ENCODE peak calls at places on chromosome 18, in eight cellular contexts. Q, Z, G, E, L, N, V and T are unnamed samples.

GRCh38 chr18:45916302-45916701 is 50.8 kb downstream of the EPG5 start:
- DNase-seq in Q (no peak), Z (no peak), G (no peak), E (no peak), L (no peak), N (no peak), V (no peak), T (no peak)

GRCh38 chr18:8052237-8052701 is 485.2 kb downstream of the PTPRM start:
- DNase-seq in Q (no peak), Z (no peak), G (no peak), E (no peak), L (no peak), N (no peak), V (no peak), T (no peak)

GRCh38 chr18:46174317-46175039 is 70.3 kb downstream of the HAUS1 start:
- DNase-seq in Q (no peak), Z (no peak), G (peak; percentile 45), E (no peak), L (peak; percentile 48), N (no peak), V (peak; percentile 58), T (no peak)

GRCh38 chr18:68791801-68792200 is 6.1 kb upstream of the CCDC102B start:
- DNase-seq in Q (no peak), Z (no peak), G (no peak), E (no peak), L (peak; percentile 37), N (peak; percentile 34), V (no peak), T (no peak)

GRCh38 chr18:78526923-78527775 is 452.5 kb upstream of the SALL3 start:
- DNase-seq in Q (no peak), Z (no peak), G (no peak), E (no peak), L (no peak), N (no peak), V (no peak), T (no peak)

GRCh38 chr18:11963991-11964484 is 17.3 kb upstream of the IMPA2 start:
- DNase-seq in Q (no peak), Z (no peak), G (no peak), E (no peak), L (no peak), N (no peak), V (peak; percentile 18), T (no peak)

GRCh38 chr18:78876868-78877267 is 102.8 kb upstream of the SALL3 start:
- DNase-seq in Q (no peak), Z (no peak), G (no peak), E (no peak), L (no peak), N (no peak), V (no peak), T (no peak)

GRCh38 chr18:11040823-11041712 is 108.3 kb downstream of the PIEZO2 start:
- DNase-seq in Q (peak; percentile 39), Z (peak; percentile 32), G (peak; percentile 5), E (no peak), L (peak; percentile 50), N (peak; percentile 60), V (peak; percentile 64), T (no peak)

GRCh38 chr18:21129586-21130216 is 18.1 kb upstream of the ROCK1 start:
- DNase-seq in Q (no peak), Z (no peak), G (no peak), E (no peak), L (no peak), N (no peak), V (peak; percentile 70), T (no peak)

GRCh38 chr18:48468151-48468550 is 59.0 kb upstream of the ZBTB7C start:
- DNase-seq in Q (no peak), Z (no peak), G (no peak), E (no peak), L (no peak), N (no peak), V (no peak), T (no peak)

GRCh38 chr18:40867452-40867851 is 1087.6 kb upstream of the PIK3C3 start:
- DNase-seq in Q (no peak), Z (no peak), G (no peak), E (no peak), L (no peak), N (no peak), V (no peak), T (no peak)

GRCh38 chr18:78168526-78168925 is 811.1 kb upstream of the SALL3 start:
- DNase-seq in Q (no peak), Z (peak; percentile 34), G (no peak), E (no peak), L (no peak), N (no peak), V (no peak), T (no peak)

GRCh38 chr18:58298251-58299134 is 254.5 kb downstream of the NEDD4L start:
- DNase-seq in Q (no peak), Z (no peak), G (no peak), E (no peak), L (no peak), N (no peak), V (no peak), T (no peak)

GRCh38 chr18:11154983-11155759 is 5.8 kb upstream of the PIEZO2 start:
- DNase-seq in Q (no peak), Z (no peak), G (no peak), E (no peak), L (no peak), N (no peak), V (peak; percentile 31), T (no peak)

GRCh38 chr18:46246101-46246500 is 141.9 kb downstream of the HAUS1 start:
- DNase-seq in Q (no peak), Z (no peak), G (no peak), E (no peak), L (no peak), N (no peak), V (no peak), T (no peak)

GRCh38 chr18:8538935-8539334 is 70.3 kb upstream of the RAB12 start:
- DNase-seq in Q (no peak), Z (no peak), G (no peak), E (no peak), L (no peak), N (no peak), V (no peak), T (no peak)

GRCh38 chr18:35582899-35583558 is 1.5 kb downstream of the GALNT1 start:
- DNase-seq in Q (no peak), Z (peak; percentile 98), G (no peak), E (peak; percentile 6), L (no peak), N (no peak), V (peak; percentile 8), T (peak; percentile 46)

GRCh38 chr18:22813648-22814328 is 119.3 kb upstream of the RBBP8 start:
- DNase-seq in Q (no peak), Z (peak; percentile 27), G (no peak), E (peak; percentile 26), L (peak; percentile 43), N (no peak), V (peak; percentile 39), T (no peak)

GRCh38 chr18:31821452-31822171 is 60.9 kb upstream of the SLC25A52 start:
- DNase-seq in Q (no peak), Z (no peak), G (no peak), E (no peak), L (no peak), N (no peak), V (no peak), T (no peak)

GRCh38 chr18:7062844-7063243 is 54.8 kb downstream of the LAMA1 start:
- DNase-seq in Q (no peak), Z (no peak), G (no peak), E (no peak), L (no peak), N (no peak), V (no peak), T (no peak)